ENCODE peak calls at places on chromosomes 1 and 21, in eight cellular contexts. X, A, Q, I, Y, T, N and Z are unnamed samples.

GRCh38 chr21:42300956-42301355 is 14.3 kb downstream of the TFF3 start:
- DNase-seq in X (peak; percentile 43), A (no peak), Q (no peak), I (no peak), Y (no peak), T (no peak), N (no peak), Z (no peak)

GRCh38 chr1:53107570-53108322 is 34.7 kb downstream of the SLC1A7 start:
- DNase-seq in X (no peak), A (no peak), Q (no peak), I (no peak), Y (no peak), T (peak; percentile 95), N (peak; percentile 74), Z (peak; percentile 90)

GRCh38 chr1:167357305-167357704 is 136.6 kb downstream of the POU2F1 start:
- DNase-seq in X (no peak), A (no peak), Q (no peak), I (no peak), Y (no peak), T (no peak), N (no peak), Z (no peak)

GRCh38 chr1:41639332-41639936 is 155.0 kb upstream of the EDN2 start:
- DNase-seq in X (no peak), A (no peak), Q (no peak), I (no peak), Y (no peak), T (peak; percentile 85), N (peak; percentile 63), Z (peak; percentile 64)

GRCh38 chr1:37439672-37439995 is 34.7 kb upstream of the ZC3H12A start:
- DNase-seq in X (no peak), A (no peak), Q (no peak), I (no peak), Y (no peak), T (no peak), N (no peak), Z (no peak)

GRCh38 chr1:112501810-112502641 is 6.7 kb upstream of the WNT2B start:
- DNase-seq in X (peak; percentile 83), A (no peak), Q (peak; percentile 82), I (peak; percentile 81), Y (peak; percentile 31), T (peak; percentile 41), N (peak; percentile 71), Z (peak; percentile 93)

GRCh38 chr1:228005511-228006033 is 1.2 kb upstream of the WNT3A start:
- DNase-seq in X (no peak), A (no peak), Q (no peak), I (no peak), Y (no peak), T (no peak), N (no peak), Z (no peak)

GRCh38 chr1:212186427-212187207 is 98.6 kb upstream of the PPP2R5A start:
- DNase-seq in X (no peak), A (no peak), Q (no peak), I (no peak), Y (no peak), T (no peak), N (no peak), Z (no peak)

GRCh38 chr1:17458794-17459193 is 19.3 kb upstream of the RCC2 start:
- DNase-seq in X (no peak), A (no peak), Q (no peak), I (no peak), Y (no peak), T (no peak), N (no peak), Z (no peak)

GRCh38 chr1:84141177-84142003 is 2.7 kb upstream of the PRKACB start:
- DNase-seq in X (no peak), A (no peak), Q (no peak), I (no peak), Y (no peak), T (no peak), N (peak; percentile 62), Z (peak; percentile 68)

GRCh38 chr1:117067528-117068370 is 7.6 kb downstream of the TTF2 start:
- DNase-seq in X (no peak), A (no peak), Q (peak; percentile 64), I (peak; percentile 53), Y (peak; percentile 12), T (peak; percentile 33), N (peak; percentile 73), Z (peak; percentile 86)

GRCh38 chr21:43289442-43289841 is 120.6 kb downstream of the CRYAA start:
- DNase-seq in X (no peak), A (no peak), Q (peak; percentile 21), I (no peak), Y (no peak), T (no peak), N (no peak), Z (no peak)

GRCh38 chr1:42913426-42914091 is 45.1 kb downstream of the SLC2A1 start:
- DNase-seq in X (no peak), A (peak; percentile 44), Q (no peak), I (no peak), Y (peak; percentile 61), T (peak; percentile 57), N (peak; percentile 88), Z (peak; percentile 93)

GRCh38 chr1:11354893-11355593 is 82.0 kb downstream of the UBIAD1 start:
- DNase-seq in X (no peak), A (no peak), Q (no peak), I (no peak), Y (no peak), T (no peak), N (no peak), Z (no peak)

GRCh38 chr21:26032263-26032662 is 138.3 kb downstream of the APP start:
- DNase-seq in X (no peak), A (no peak), Q (no peak), I (no peak), Y (no peak), T (no peak), N (no peak), Z (no peak)

GRCh38 chr1:209266590-209267172 is 316.8 kb upstream of the CAMK1G start:
- DNase-seq in X (no peak), A (no peak), Q (no peak), I (no peak), Y (no peak), T (peak; percentile 31), N (peak; percentile 45), Z (peak; percentile 1)

GRCh38 chr1:235725493-235725892 is 75.9 kb upstream of the GNG4 start:
- DNase-seq in X (no peak), A (no peak), Q (no peak), I (no peak), Y (no peak), T (peak; percentile 3), N (no peak), Z (peak; percentile 38)

GRCh38 chr1:162854245-162854860 is 6.6 kb downstream of the CCDC190 start:
- DNase-seq in X (peak; percentile 48), A (no peak), Q (no peak), I (peak; percentile 76), Y (peak; percentile 25), T (peak; percentile 73), N (peak; percentile 84), Z (peak; percentile 92)

GRCh38 chr1:12407050-12407961 is 177.5 kb downstream of the VPS13D start:
- DNase-seq in X (no peak), A (no peak), Q (no peak), I (no peak), Y (no peak), T (peak; percentile 57), N (peak; percentile 80), Z (peak; percentile 69)

GRCh38 chr1:163874070-163874469 is 552.3 kb downstream of the NUF2 start:
- DNase-seq in X (no peak), A (no peak), Q (no peak), I (no peak), Y (no peak), T (no peak), N (no peak), Z (peak; percentile 31)

GRCh38 chr1:205939690-205940330 is 3.4 kb downstream of the SLC26A9 start:
- DNase-seq in X (no peak), A (peak; percentile 44), Q (no peak), I (no peak), Y (no peak), T (no peak), N (no peak), Z (no peak)

GRCh38 chr1:15362096-15362736 is 47.5 kb upstream of the EFHD2 start:
- DNase-seq in X (no peak), A (no peak), Q (no peak), I (no peak), Y (no peak), T (no peak), N (no peak), Z (no peak)

GRCh38 chr1:7287013-7287412 is 484.1 kb upstream of the VAMP3 start:
- DNase-seq in X (no peak), A (no peak), Q (no peak), I (no peak), Y (no peak), T (no peak), N (no peak), Z (no peak)

GRCh38 chr1:108816049-108816882 is 40.6 kb downstream of the AKNAD1 start:
- DNase-seq in X (no peak), A (peak; percentile 17), Q (peak; percentile 75), I (peak; percentile 84), Y (no peak), T (peak; percentile 91), N (peak; percentile 98), Z (peak; percentile 94)

DNA sequence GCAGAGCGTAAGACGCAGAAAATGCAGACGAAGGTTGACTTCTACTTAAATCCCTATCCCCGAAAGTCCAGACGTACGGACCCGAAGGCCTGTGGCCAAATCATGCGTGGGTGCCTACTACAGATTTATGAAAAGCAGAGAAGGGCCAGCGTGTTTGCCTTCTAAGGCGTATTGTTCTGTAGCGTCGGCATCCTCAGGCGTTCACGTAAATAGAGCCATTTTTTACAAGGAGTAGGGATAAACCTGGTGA is 241 bp upstream of the GIPC2 start:
- DNase-seq in X (no peak), A (no peak), Q (no peak), I (no peak), Y (no peak), T (no peak), N (no peak), Z (no peak)
- H3K4me3 ChIP-seq in X (peak overlapping the region; percentile 81), A (peak overlapping the region; percentile 68), Q (peak overlapping the region; percentile 66), I (peak overlapping the region; percentile 58), Y (peak overlapping the region; percentile 47), T (peak overlapping the region; percentile 67), N (peak overlapping the region; percentile 39), Z (peak overlapping the region; percentile 88)

GRCh38 chr21:9741343-9741742 is 780.0 kb upstream of the TPTE start:
- DNase-seq in X (no peak), A (no peak), Q (no peak), I (no peak), Y (no peak), T (no peak), N (no peak), Z (no peak)
- H3K9me3 ChIP-seq in X (no peaks in the 10 kb centered on the region), A (peaks cover 78% of the 10 kb centered on the region), Q (peaks cover 38% of the 10 kb centered on the region), I (peaks cover 4% of the 10 kb centered on the region), Y (no peaks in the 10 kb centered on the region), T (peaks cover 29% of the 10 kb centered on the region), N (no peaks in the 10 kb centered on the region), Z (peaks cover 11% of the 10 kb centered on the region)

GRCh38 chr1:248821641-248822040 is 4.1 kb downstream of the SH3BP5L start:
- DNase-seq in X (no peak), A (no peak), Q (no peak), I (no peak), Y (no peak), T (no peak), N (no peak), Z (no peak)
- H3K4me3 ChIP-seq in X (no peak overlapping the region), A (no peak overlapping the region), Q (no peak overlapping the region), I (no peak overlapping the region), Y (no peak overlapping the region), T (peak overlapping the region; percentile 52), N (no peak overlapping the region), Z (peak overlapping the region; percentile 11)

DNA sequence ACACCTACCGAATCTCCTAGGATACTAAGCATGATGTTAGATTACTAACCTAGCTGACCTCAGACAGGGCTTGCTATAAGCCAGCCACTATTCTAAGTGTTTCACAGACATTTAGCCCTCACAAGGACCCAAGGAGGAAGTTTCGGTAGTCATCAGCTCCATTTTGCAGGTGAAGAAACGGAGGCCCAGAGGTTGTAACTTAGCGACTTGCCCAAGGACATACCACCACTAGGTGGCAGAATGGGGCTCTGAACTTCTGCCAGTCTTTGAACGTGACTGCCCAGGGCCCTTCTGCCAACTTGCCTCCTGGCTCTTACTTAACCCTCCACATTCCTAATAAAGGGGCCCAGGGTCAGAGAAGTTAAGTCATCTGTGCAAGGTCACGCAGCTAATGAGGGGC is 283.5 kb downstream of the C1orf94 start:
- DNase-seq in X (no peak), A (peak; percentile 23), Q (no peak), I (no peak), Y (no peak), T (no peak), N (no peak), Z (no peak)
- H3K9me3 ChIP-seq in X (no peaks in the 10 kb centered on the region), A (no peaks in the 10 kb centered on the region), Q (no peaks in the 10 kb centered on the region), I (no peaks in the 10 kb centered on the region), Y (no peaks in the 10 kb centered on the region), T (no peaks in the 10 kb centered on the region), N (no peaks in the 10 kb centered on the region), Z (no peaks in the 10 kb centered on the region)